ENCODE peak calls at places on chromosomes 16 and 17, in seven cellular contexts. One of them, this sample, is unnamed.

GRCh38 chr17:488993-489757 is 136.6 kb upstream of the RPH3AL start:
- DNase-seq in RCC 7860: no peak
- DNase-seq in AG10803: no peak
- DNase-seq in kidney tubule cell: peak
- DNase-seq in HuH-7.5: no peak
- DNase-seq in GM03348: no peak
- DNase-seq in ELF-1: peak
- DNase-seq in this sample: no peak

GRCh38 chr17:67994827-67995567 is 1.3 kb downstream of the C17orf58 start:
- DNase-seq in RCC 7860: peak
- DNase-seq in AG10803: peak
- DNase-seq in kidney tubule cell: peak
- DNase-seq in HuH-7.5: peak
- DNase-seq in GM03348: peak
- DNase-seq in ELF-1: no peak
- DNase-seq in this sample: peak

GRCh38 chr16:89660146-89660545 is 2.5 kb downstream of the SPATA33 start:
- DNase-seq in RCC 7860: no peak
- DNase-seq in AG10803: no peak
- DNase-seq in kidney tubule cell: no peak
- DNase-seq in HuH-7.5: no peak
- DNase-seq in GM03348: no peak
- DNase-seq in ELF-1: no peak
- DNase-seq in this sample: no peak

GRCh38 chr16:81635336-81635947 is 143.6 kb upstream of the PLCG2 start:
- DNase-seq in RCC 7860: no peak
- DNase-seq in AG10803: no peak
- DNase-seq in kidney tubule cell: no peak
- DNase-seq in HuH-7.5: no peak
- DNase-seq in GM03348: no peak
- DNase-seq in ELF-1: no peak
- DNase-seq in this sample: no peak

GRCh38 chr16:76293980-76294690 is 16.9 kb downstream of the CNTNAP4 start:
- DNase-seq in RCC 7860: no peak
- DNase-seq in AG10803: no peak
- DNase-seq in kidney tubule cell: no peak
- DNase-seq in HuH-7.5: no peak
- DNase-seq in GM03348: no peak
- DNase-seq in ELF-1: no peak
- DNase-seq in this sample: no peak

GRCh38 chr17:4480929-4481898 is 17.5 kb upstream of the SPNS2 start:
- DNase-seq in RCC 7860: no peak
- DNase-seq in AG10803: no peak
- DNase-seq in kidney tubule cell: peak
- DNase-seq in HuH-7.5: no peak
- DNase-seq in GM03348: no peak
- DNase-seq in ELF-1: no peak
- DNase-seq in this sample: no peak

GRCh38 chr16:67181346-67181745 is 2.4 kb downstream of the MATCAP1 start:
- DNase-seq in RCC 7860: no peak
- DNase-seq in AG10803: peak
- DNase-seq in kidney tubule cell: peak
- DNase-seq in HuH-7.5: no peak
- DNase-seq in GM03348: peak
- DNase-seq in ELF-1: no peak
- DNase-seq in this sample: peak

GRCh38 chr17:76515291-76515949 is 14.2 kb upstream of the RHBDF2 start:
- DNase-seq in RCC 7860: peak
- DNase-seq in AG10803: peak
- DNase-seq in kidney tubule cell: peak
- DNase-seq in HuH-7.5: no peak
- DNase-seq in GM03348: peak
- DNase-seq in ELF-1: no peak
- DNase-seq in this sample: peak

GRCh38 chr16:58048494-58048893 is 22.9 kb downstream of the MMP15 start:
- DNase-seq in RCC 7860: no peak
- DNase-seq in AG10803: no peak
- DNase-seq in kidney tubule cell: no peak
- DNase-seq in HuH-7.5: no peak
- DNase-seq in GM03348: no peak
- DNase-seq in ELF-1: no peak
- DNase-seq in this sample: no peak

GRCh38 chr17:72501404-72502110 is 380.7 kb downstream of the SOX9 start:
- DNase-seq in RCC 7860: no peak
- DNase-seq in AG10803: no peak
- DNase-seq in kidney tubule cell: no peak
- DNase-seq in HuH-7.5: no peak
- DNase-seq in GM03348: no peak
- DNase-seq in ELF-1: peak
- DNase-seq in this sample: no peak

GRCh38 chr17:66727634-66728570 is 107.0 kb upstream of the CACNG5 start:
- DNase-seq in RCC 7860: peak
- DNase-seq in AG10803: peak
- DNase-seq in kidney tubule cell: peak
- DNase-seq in HuH-7.5: peak
- DNase-seq in GM03348: peak
- DNase-seq in ELF-1: peak
- DNase-seq in this sample: peak

GRCh38 chr16:66427036-66427446 is at the start of gene BEAN1:
- DNase-seq in RCC 7860: no peak
- DNase-seq in AG10803: peak
- DNase-seq in kidney tubule cell: peak
- DNase-seq in HuH-7.5: peak
- DNase-seq in GM03348: peak
- DNase-seq in ELF-1: no peak
- DNase-seq in this sample: peak

GRCh38 chr16:353404-354285 is 1.1 kb upstream of the AXIN1 start:
- DNase-seq in RCC 7860: no peak
- DNase-seq in AG10803: no peak
- DNase-seq in kidney tubule cell: no peak
- DNase-seq in HuH-7.5: no peak
- DNase-seq in GM03348: no peak
- DNase-seq in ELF-1: peak
- DNase-seq in this sample: no peak

GRCh38 chr16:84044108-84044488 is 1.5 kb upstream of the SLC38A8 start:
- DNase-seq in RCC 7860: peak
- DNase-seq in AG10803: peak
- DNase-seq in kidney tubule cell: peak
- DNase-seq in HuH-7.5: peak
- DNase-seq in GM03348: peak
- DNase-seq in ELF-1: peak
- DNase-seq in this sample: peak

GRCh38 chr17:82328141-82328993 is 5.2 kb downstream of the SECTM1 start:
- DNase-seq in RCC 7860: no peak
- DNase-seq in AG10803: no peak
- DNase-seq in kidney tubule cell: no peak
- DNase-seq in HuH-7.5: peak
- DNase-seq in GM03348: no peak
- DNase-seq in ELF-1: no peak
- DNase-seq in this sample: no peak

GRCh38 chr17:47839899-47840741 is 953 bp downstream of the SCRN2 start:
- DNase-seq in RCC 7860: no peak
- DNase-seq in AG10803: no peak
- DNase-seq in kidney tubule cell: no peak
- DNase-seq in HuH-7.5: no peak
- DNase-seq in GM03348: no peak
- DNase-seq in ELF-1: no peak
- DNase-seq in this sample: no peak

GRCh38 chr16:89051521-89052166 is 42.0 kb upstream of the ACSF3 start:
- DNase-seq in RCC 7860: no peak
- DNase-seq in AG10803: no peak
- DNase-seq in kidney tubule cell: no peak
- DNase-seq in HuH-7.5: no peak
- DNase-seq in GM03348: no peak
- DNase-seq in ELF-1: no peak
- DNase-seq in this sample: no peak

GRCh38 chr16:83859265-83859664 is 39.6 kb upstream of the MLYCD start:
- DNase-seq in RCC 7860: no peak
- DNase-seq in AG10803: no peak
- DNase-seq in kidney tubule cell: no peak
- DNase-seq in HuH-7.5: no peak
- DNase-seq in GM03348: no peak
- DNase-seq in ELF-1: no peak
- DNase-seq in this sample: no peak

GRCh38 chr16:29862383-29862883 is 593 bp downstream of the CDIPT start:
- DNase-seq in RCC 7860: peak
- DNase-seq in AG10803: no peak
- DNase-seq in kidney tubule cell: peak
- DNase-seq in HuH-7.5: no peak
- DNase-seq in GM03348: peak
- DNase-seq in ELF-1: peak
- DNase-seq in this sample: peak

GRCh38 chr16:27428035-27428785 is 26.2 kb downstream of the IL21R start:
- DNase-seq in RCC 7860: no peak
- DNase-seq in AG10803: no peak
- DNase-seq in kidney tubule cell: no peak
- DNase-seq in HuH-7.5: no peak
- DNase-seq in GM03348: no peak
- DNase-seq in ELF-1: no peak
- DNase-seq in this sample: no peak

GRCh38 chr16:70679653-70680494 is 6.0 kb downstream of the MTSS2 start:
- DNase-seq in RCC 7860: no peak
- DNase-seq in AG10803: no peak
- DNase-seq in kidney tubule cell: no peak
- DNase-seq in HuH-7.5: no peak
- DNase-seq in GM03348: peak
- DNase-seq in ELF-1: peak
- DNase-seq in this sample: peak

GRCh38 chr17:50218071-50218759 is 16.8 kb upstream of the COL1A1 start:
- DNase-seq in RCC 7860: no peak
- DNase-seq in AG10803: peak
- DNase-seq in kidney tubule cell: no peak
- DNase-seq in HuH-7.5: no peak
- DNase-seq in GM03348: no peak
- DNase-seq in ELF-1: no peak
- DNase-seq in this sample: no peak

GRCh38 chr17:78430892-78431691 is 52.6 kb downstream of the PGS1 start:
- DNase-seq in RCC 7860: no peak
- DNase-seq in AG10803: no peak
- DNase-seq in kidney tubule cell: no peak
- DNase-seq in HuH-7.5: no peak
- DNase-seq in GM03348: no peak
- DNase-seq in ELF-1: no peak
- DNase-seq in this sample: no peak

GRCh38 chr16:84081446-84081989 is 35.2 kb downstream of the MBTPS1 start:
- DNase-seq in RCC 7860: no peak
- DNase-seq in AG10803: no peak
- DNase-seq in kidney tubule cell: no peak
- DNase-seq in HuH-7.5: no peak
- DNase-seq in GM03348: no peak
- DNase-seq in ELF-1: no peak
- DNase-seq in this sample: no peak

GRCh38 chr17:71942626-71943025 is 178.2 kb upstream of the SOX9 start:
- DNase-seq in RCC 7860: no peak
- DNase-seq in AG10803: no peak
- DNase-seq in kidney tubule cell: no peak
- DNase-seq in HuH-7.5: no peak
- DNase-seq in GM03348: no peak
- DNase-seq in ELF-1: no peak
- DNase-seq in this sample: no peak

GRCh38 chr17:68377771-68378201 is 79.5 kb downstream of the WIPI1 start:
- DNase-seq in RCC 7860: no peak
- DNase-seq in AG10803: no peak
- DNase-seq in kidney tubule cell: no peak
- DNase-seq in HuH-7.5: peak
- DNase-seq in GM03348: no peak
- DNase-seq in ELF-1: peak
- DNase-seq in this sample: no peak

GRCh38 chr16:48445782-48446533 is 60.7 kb upstream of the SIAH1 start:
- DNase-seq in RCC 7860: no peak
- DNase-seq in AG10803: no peak
- DNase-seq in kidney tubule cell: no peak
- DNase-seq in HuH-7.5: no peak
- DNase-seq in GM03348: no peak
- DNase-seq in ELF-1: no peak
- DNase-seq in this sample: no peak

GRCh38 chr17:15091825-15092224 is 173.3 kb downstream of the PMP22 start:
- DNase-seq in RCC 7860: no peak
- DNase-seq in AG10803: no peak
- DNase-seq in kidney tubule cell: peak
- DNase-seq in HuH-7.5: no peak
- DNase-seq in GM03348: no peak
- DNase-seq in ELF-1: no peak
- DNase-seq in this sample: no peak

GRCh38 chr16:50434872-50435478 is 66.2 kb upstream of the BRD7 start:
- DNase-seq in RCC 7860: no peak
- DNase-seq in AG10803: no peak
- DNase-seq in kidney tubule cell: no peak
- DNase-seq in HuH-7.5: no peak
- DNase-seq in GM03348: no peak
- DNase-seq in ELF-1: no peak
- DNase-seq in this sample: no peak

GRCh38 chr17:14933676-14934075 is 331.4 kb downstream of the PMP22 start:
- DNase-seq in RCC 7860: no peak
- DNase-seq in AG10803: no peak
- DNase-seq in kidney tubule cell: no peak
- DNase-seq in HuH-7.5: no peak
- DNase-seq in GM03348: no peak
- DNase-seq in ELF-1: no peak
- DNase-seq in this sample: no peak

GRCh38 chr17:82963104-82963950 is 116.1 kb upstream of the METRNL start:
- DNase-seq in RCC 7860: no peak
- DNase-seq in AG10803: peak
- DNase-seq in kidney tubule cell: peak
- DNase-seq in HuH-7.5: peak
- DNase-seq in GM03348: peak
- DNase-seq in ELF-1: peak
- DNase-seq in this sample: peak

GRCh38 chr16:2846511-2847310 is 11.3 kb downstream of the PRSS22 start:
- DNase-seq in RCC 7860: peak
- DNase-seq in AG10803: peak
- DNase-seq in kidney tubule cell: peak
- DNase-seq in HuH-7.5: no peak
- DNase-seq in GM03348: peak
- DNase-seq in ELF-1: no peak
- DNase-seq in this sample: no peak

GRCh38 chr16:12081048-12081404 is 104.5 kb downstream of the SNX29 start:
- DNase-seq in RCC 7860: no peak
- DNase-seq in AG10803: no peak
- DNase-seq in kidney tubule cell: no peak
- DNase-seq in HuH-7.5: no peak
- DNase-seq in GM03348: no peak
- DNase-seq in ELF-1: no peak
- DNase-seq in this sample: no peak

This sample was measured in AG20443.